ENCODE peak calls at places on chromosomes 13 and 19, in six cellular contexts. E is PC-9, H is HFF-Myc, Q is AG09309, N is Peyer's patch, Z is gastrocnemius medialis. K is an unnamed sample.

GRCh38 chr13:38417727-38418126 is 68.1 kb downstream of the UFM1 start:
- DNase-seq in E (no peak), H (peak), Q (no peak), N (no peak), Z (no peak), K (no peak)

GRCh38 chr13:107835339-107836018 is 379.9 kb downstream of the LIG4 start:
- DNase-seq in E (peak), H (no peak), Q (peak), N (no peak), Z (no peak), K (no peak)

GRCh38 chr13:98761126-98761978 is 8.9 kb upstream of the SLC15A1 start:
- DNase-seq in E (peak), H (no peak), Q (peak), N (no peak), Z (no peak), K (no peak)

GRCh38 chr13:103471896-103472295 is 405.7 kb upstream of the SLC10A2 start:
- DNase-seq in E (peak), H (no peak), Q (no peak), N (no peak), Z (no peak), K (no peak)

GRCh38 chr19:49987159-49987698 is 26.3 kb upstream of the SIGLEC11 start:
- DNase-seq in E (peak), H (peak), Q (peak), N (peak), Z (peak), K (peak)

GRCh38 chr19:10612515-10613119 is 12.7 kb upstream of the SLC44A2 start:
- DNase-seq in E (no peak), H (no peak), Q (no peak), N (peak), Z (peak), K (no peak)

GRCh38 chr13:104163866-104164630 is 1097.8 kb upstream of the SLC10A2 start:
- DNase-seq in E (no peak), H (no peak), Q (no peak), N (no peak), Z (no peak), K (no peak)

GRCh38 chr13:101892296-101892695 is 439.8 kb downstream of the ITGBL1 start:
- DNase-seq in E (no peak), H (no peak), Q (no peak), N (no peak), Z (no peak), K (no peak)

GRCh38 chr13:27182844-27183497 is 11.4 kb upstream of the USP12 start:
- DNase-seq in E (peak), H (no peak), Q (peak), N (no peak), Z (peak), K (no peak)

GRCh38 chr13:98411617-98412310 is 165.1 kb downstream of the STK24 start:
- DNase-seq in E (no peak), H (no peak), Q (no peak), N (no peak), Z (peak), K (no peak)

GRCh38 chr13:104137416-104137815 is 1071.2 kb upstream of the SLC10A2 start:
- DNase-seq in E (no peak), H (no peak), Q (no peak), N (no peak), Z (no peak), K (no peak)

GRCh38 chr13:59337070-59337469 is 826.7 kb downstream of the DIAPH3 start:
- DNase-seq in E (no peak), H (no peak), Q (no peak), N (no peak), Z (no peak), K (no peak)

GRCh38 chr19:19217110-19217509 is 5.4 kb downstream of the NCAN start:
- DNase-seq in E (peak), H (no peak), Q (no peak), N (no peak), Z (no peak), K (no peak)
- TF ChIP-seq CTCF in E (peak), H (no peak), Q (peak), N (no peak), Z (no peak), K (no peak)

GRCh38 chr19:45153339-45154063 is 7.3 kb downstream of the NKPD1 start:
- DNase-seq in E (no peak), H (no peak), Q (no peak), N (no peak), Z (no peak), K (no peak)
- H3K4me3 ChIP-seq in E (no peak), H (no peak), Q (no peak), N (peak), Z (peak), K (peak)

DNA sequence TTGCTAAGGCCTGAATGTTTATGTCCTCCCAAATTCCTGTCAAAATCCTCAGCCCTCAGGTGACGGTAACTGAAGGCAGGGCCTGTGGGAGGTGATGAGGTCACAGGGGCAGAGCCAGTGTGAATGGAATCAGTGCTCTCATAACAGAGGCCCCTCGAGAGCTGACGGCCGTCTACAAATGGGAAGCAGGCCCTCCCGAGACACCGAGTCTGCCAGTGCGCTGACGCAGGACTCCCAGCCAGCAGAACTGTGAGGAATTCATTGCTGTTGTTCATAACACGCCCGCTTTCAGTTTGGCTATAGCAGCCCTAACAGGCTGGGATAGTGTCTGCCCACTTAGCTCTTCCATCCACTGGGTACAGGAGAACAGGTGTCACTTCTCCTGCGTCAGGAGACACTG is 41.2 kb downstream of the CARS2 start:
- DNase-seq in E (no peak), H (no peak), Q (no peak), N (no peak), Z (no peak), K (no peak)
- TF ChIP-seq CTCF in E (no peak), H (no peak), Q (no peak), N (no peak), Z (no peak), K (no peak)

GRCh38 chr13:114140131-114140908 is 7.9 kb upstream of the RASA3 start:
- DNase-seq in E (no peak), H (no peak), Q (no peak), N (peak), Z (no peak), K (no peak)
- H3K4me3 ChIP-seq in E (no peak), H (no peak), Q (no peak), N (peak), Z (no peak), K (no peak)

GRCh38 chr19:40771101-40771539 is 4.2 kb upstream of the MIA start:
- DNase-seq in E (no peak), H (no peak), Q (no peak), N (no peak), Z (no peak), K (no peak)
- TF ChIP-seq CTCF in E (no peak), H (no peak), Q (no peak), N (no peak), Z (no peak), K (no peak)